ENCODE peak calls at places on chromosomes 12 and 14, in seven cellular contexts. O is ovary, I is body of pancreas, J is right lobe of liver, X is GM23248, C is aorta, U is tibial nerve. F is an unnamed sample. For H3K4me1 and H3K27me3, the result is how much of the 10 kb centered on the place peaks cover.

GRCh38 chr12:89880695-89881350 is 172.2 kb upstream of the ATP2B1 start:
- DNase-seq in O (no peak), I (no peak), J (no peak), X (no peak), C (no peak), U (no peak), F (no peak)

GRCh38 chr14:85122690-85123089 is 407.3 kb upstream of the FLRT2 start:
- DNase-seq in O (no peak), I (no peak), J (no peak), X (no peak), C (no peak), U (no peak), F (no peak)

GRCh38 chr12:83826112-83826511 is 1086.5 kb downstream of the SLC6A15 start:
- DNase-seq in O (no peak), I (peak), J (no peak), X (peak), C (no peak), U (peak), F (no peak)

GRCh38 chr14:26415618-26416123 is 182.2 kb downstream of the NOVA1 start:
- DNase-seq in O (peak), I (peak), J (peak), X (peak), C (peak), U (peak), F (no peak)

GRCh38 chr12:32437095-32437515 is 37.7 kb downstream of the FGD4 start:
- DNase-seq in O (no peak), I (no peak), J (no peak), X (peak), C (no peak), U (no peak), F (peak)

GRCh38 chr14:100893228-100893601 is 10.3 kb downstream of the RTL1 start:
- DNase-seq in O (peak), I (no peak), J (peak), X (no peak), C (peak), U (no peak), F (no peak)

GRCh38 chr12:22318122-22318737 is 16.3 kb downstream of the ST8SIA1 start:
- DNase-seq in O (no peak), I (no peak), J (no peak), X (peak), C (no peak), U (no peak), F (no peak)

GRCh38 chr12:113271466-113271852 is 50.2 kb downstream of the TPCN1 start:
- DNase-seq in O (no peak), I (no peak), J (no peak), X (no peak), C (no peak), U (no peak), F (no peak)

GRCh38 chr12:9331218-9331626 is 123.0 kb upstream of the PZP start:
- DNase-seq in O (peak), I (peak), J (peak), X (peak), C (peak), U (peak), F (no peak)

GRCh38 chr12:13039557-13039956 is 4.6 kb upstream of the FAM234B start:
- DNase-seq in O (no peak), I (no peak), J (no peak), X (no peak), C (no peak), U (no peak), F (no peak)

GRCh38 chr14:56310643-56311042 is 192.4 kb downstream of the PELI2 start:
- DNase-seq in O (no peak), I (no peak), J (no peak), X (no peak), C (no peak), U (no peak), F (no peak)

GRCh38 chr14:65462411-65462810 is 49.9 kb downstream of the FUT8 start:
- DNase-seq in O (no peak), I (no peak), J (no peak), X (peak), C (no peak), U (no peak), F (no peak)

GRCh38 chr12:2973566-2973965 is 14.4 kb downstream of the TEAD4 start:
- DNase-seq in O (no peak), I (no peak), J (no peak), X (no peak), C (no peak), U (no peak), F (no peak)

GRCh38 chr12:1007994-1008393 is 17.0 kb downstream of the ERC1 start:
- DNase-seq in O (no peak), I (no peak), J (no peak), X (no peak), C (no peak), U (no peak), F (no peak)

GRCh38 chr12:42483534-42483857 is 106.0 kb downstream of the PRICKLE1 start:
- DNase-seq in O (no peak), I (no peak), J (no peak), X (peak), C (peak), U (no peak), F (no peak)
- H3K27ac ChIP-seq in O (peak), I (peak), J (peak), X (peak), C (peak), U (peak), F (peak)

DNA sequence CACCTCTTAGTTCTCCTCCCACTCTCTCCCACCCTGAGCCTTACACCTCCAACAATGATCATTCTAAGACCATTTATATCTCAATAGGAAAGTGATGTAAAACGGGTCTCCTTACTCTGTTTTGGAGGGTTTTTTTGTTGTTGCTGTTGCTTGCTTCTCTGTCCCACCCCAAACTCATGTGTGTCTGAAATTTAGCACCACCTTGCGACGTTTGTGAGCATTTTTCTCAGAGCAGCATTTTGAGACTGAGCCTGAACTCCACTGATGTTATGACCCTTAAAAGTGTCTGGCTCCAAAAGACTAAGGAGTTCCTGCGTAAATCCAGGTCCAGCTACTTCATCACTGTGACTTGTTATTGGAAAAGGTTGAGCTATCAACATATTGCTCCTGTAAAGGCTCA is 155.0 kb downstream of the DAD1 start:
- DNase-seq in O (no peak), I (no peak), J (no peak), X (no peak), C (no peak), U (no peak), F (no peak)
- H3K4me1 ChIP-seq in O (under half), I (under half), J (under half), X (under half), C (under half), U (under half), F (under half)

GRCh38 chr12:4372653-4373052 is 6.9 kb downstream of the FGF23 start:
- DNase-seq in O (no peak), I (no peak), J (no peak), X (no peak), C (no peak), U (no peak), F (no peak)
- H3K27me3 ChIP-seq in O (under half), I (under half), J (under half), X (under half), C (under half), U (under half), F (under half)

DNA sequence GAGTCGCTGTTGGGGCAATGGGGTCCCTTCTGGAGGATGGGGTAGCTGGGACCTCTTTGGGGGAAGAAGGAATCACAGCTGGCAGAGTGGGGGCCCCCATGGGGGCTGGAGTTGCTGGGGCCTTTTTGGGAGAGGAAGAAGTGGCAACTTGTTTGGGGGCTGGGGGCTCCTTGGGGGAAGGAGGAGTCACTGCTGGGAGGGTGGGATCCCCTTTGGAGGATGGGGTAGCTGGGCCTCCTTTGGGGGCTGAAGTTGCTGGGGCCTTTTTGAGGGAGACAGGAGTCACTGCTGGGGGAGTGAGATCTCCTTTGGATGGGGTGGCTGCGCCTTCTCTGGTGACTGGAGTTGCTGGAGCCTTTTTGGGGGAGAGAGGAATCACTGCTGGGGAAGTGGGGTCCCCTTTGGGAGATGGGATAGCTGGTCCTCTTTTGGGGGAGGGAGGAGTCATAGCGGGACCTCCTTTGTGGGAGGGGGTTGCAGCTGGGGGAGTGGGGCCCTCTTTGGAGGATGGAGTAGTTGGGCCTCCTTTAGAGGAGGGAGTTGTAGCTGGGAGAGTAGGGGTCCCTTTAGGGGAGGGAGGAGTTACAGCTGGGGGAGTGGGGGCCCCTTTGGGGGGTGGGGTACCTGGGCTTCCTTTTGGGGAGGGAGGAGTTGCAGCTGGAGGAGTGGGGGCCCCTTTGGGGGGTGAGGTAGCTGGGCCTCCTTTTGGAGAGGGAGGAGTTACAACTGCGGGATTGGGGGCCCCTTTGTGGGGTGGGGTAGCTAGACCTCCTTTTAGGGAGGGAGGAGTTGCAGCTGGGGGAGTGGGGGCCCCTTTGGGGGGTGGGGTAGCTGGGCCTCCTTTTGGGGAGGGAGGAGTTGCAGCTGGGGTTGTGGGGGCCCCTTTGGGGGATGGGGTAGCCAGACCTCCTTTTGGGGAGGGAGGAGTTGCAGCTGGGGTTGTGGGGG is 7.9 kb downstream of the NACA start:
- DNase-seq in O (peak), I (no peak), J (peak), X (no peak), C (peak), U (no peak), F (no peak)
- H3K27ac ChIP-seq in O (no peak), I (no peak), J (no peak), X (no peak), C (no peak), U (no peak), F (no peak)